ENCODE peak calls at places on chromosome 22, in five cellular contexts. J is amniotic stem cell, L is SK-N-MC, I is mammary epithelial cell, E is RCC 7860. Q is an unnamed sample.

GRCh38 chr22:23315341-23315917 is 135.1 kb downstream of the BCR start:
- DNase-seq in E (peak), I (peak), L (no peak), J (peak), Q (no peak)

GRCh38 chr22:22060200-22061084 is 77.9 kb upstream of the TOP3B start:
- DNase-seq in E (no peak), L (no peak), I (peak), J (no peak), Q (peak)

GRCh38 chr22:22907551-22908494 is 20.2 kb downstream of the IGLL5 start:
- DNase-seq in L (no peak), I (no peak), J (no peak), E (no peak), Q (no peak)

GRCh38 chr22:33054276-33054675 is 3.9 kb downstream of the SYN3 start:
- DNase-seq in E (no peak), I (no peak), L (no peak), J (no peak), Q (no peak)

GRCh38 chr22:31271485-31271884 is 20.8 kb downstream of the PIK3IP1 start:
- DNase-seq in L (no peak), J (no peak), E (peak), I (no peak), Q (no peak)

GRCh38 chr22:47275479-47276218 is 513.2 kb downstream of the TBC1D22A start:
- DNase-seq in J (no peak), L (no peak), I (no peak), E (no peak), Q (no peak)

GRCh38 chr22:30182365-30182764 is 64.2 kb downstream of the LIF start:
- DNase-seq in J (no peak), E (peak), I (no peak), L (no peak), Q (no peak)

GRCh38 chr22:42419328-42419881 is 12.8 kb downstream of the NFAM1 start:
- DNase-seq in L (no peak), J (no peak), E (no peak), I (no peak), Q (no peak)

GRCh38 chr22:33329398-33329797 is 271.2 kb upstream of the SYN3 start:
- DNase-seq in J (no peak), I (no peak), L (no peak), E (peak), Q (no peak)

GRCh38 chr22:32020117-32020516 is 22.9 kb upstream of the SLC5A1 start:
- DNase-seq in L (no peak), J (no peak), E (peak), I (peak), Q (no peak)